ENCODE peak calls at places on chromosomes 7 and 10, in five cellular contexts. One of them, this sample, is unnamed.

GRCh38 chr7:151888079-151888673 is 11.3 kb upstream of the PRKAG2 start:
- DNase-seq in heart right ventricle: no peak
- DNase-seq in retinal pigment epithelial cell: no peak
- DNase-seq in GM12864: no peak
- DNase-seq in neural crest cell: no peak
- DNase-seq in this sample: no peak

GRCh38 chr7:36600869-36601530 is 123.3 kb downstream of the AOAH start:
- DNase-seq in retinal pigment epithelial cell: no peak
- DNase-seq in neural crest cell: no peak
- DNase-seq in GM12864: no peak
- DNase-seq in heart right ventricle: no peak
- DNase-seq in this sample: no peak

GRCh38 chr10:4810093-4810492 is 15.9 kb upstream of the AKR1E2 start:
- DNase-seq in GM12864: no peak
- DNase-seq in heart right ventricle: no peak
- DNase-seq in neural crest cell: no peak
- DNase-seq in retinal pigment epithelial cell: no peak
- DNase-seq in this sample: no peak

GRCh38 chr10:52959810-52960209 is 187.2 kb upstream of the MBL2 start:
- DNase-seq in heart right ventricle: no peak
- DNase-seq in retinal pigment epithelial cell: no peak
- DNase-seq in neural crest cell: no peak
- DNase-seq in GM12864: no peak
- DNase-seq in this sample: no peak

GRCh38 chr10:3781458-3782098 is 3.4 kb downstream of the KLF6 start:
- DNase-seq in neural crest cell: no peak
- DNase-seq in GM12864: no peak
- DNase-seq in heart right ventricle: peak; percentile 57
- DNase-seq in retinal pigment epithelial cell: no peak
- DNase-seq in this sample: no peak

GRCh38 chr10:119691726-119692125 is 34.1 kb upstream of the INPP5F start:
- DNase-seq in retinal pigment epithelial cell: no peak
- DNase-seq in heart right ventricle: no peak
- DNase-seq in GM12864: no peak
- DNase-seq in neural crest cell: no peak
- DNase-seq in this sample: no peak

GRCh38 chr7:50664461-50664922 is 99.3 kb upstream of the DDC start:
- DNase-seq in heart right ventricle: no peak
- DNase-seq in retinal pigment epithelial cell: no peak
- DNase-seq in neural crest cell: no peak
- DNase-seq in GM12864: no peak
- DNase-seq in this sample: peak; percentile 55

GRCh38 chr10:105656880-105657279 is 1015.8 kb downstream of the SORCS3 start:
- DNase-seq in heart right ventricle: no peak
- DNase-seq in retinal pigment epithelial cell: no peak
- DNase-seq in neural crest cell: no peak
- DNase-seq in GM12864: no peak
- DNase-seq in this sample: no peak

GRCh38 chr7:114988755-114989154 is 66.9 kb downstream of the MDFIC start:
- DNase-seq in retinal pigment epithelial cell: no peak
- DNase-seq in neural crest cell: no peak
- DNase-seq in heart right ventricle: peak; percentile 54
- DNase-seq in GM12864: no peak
- DNase-seq in this sample: no peak

DNA sequence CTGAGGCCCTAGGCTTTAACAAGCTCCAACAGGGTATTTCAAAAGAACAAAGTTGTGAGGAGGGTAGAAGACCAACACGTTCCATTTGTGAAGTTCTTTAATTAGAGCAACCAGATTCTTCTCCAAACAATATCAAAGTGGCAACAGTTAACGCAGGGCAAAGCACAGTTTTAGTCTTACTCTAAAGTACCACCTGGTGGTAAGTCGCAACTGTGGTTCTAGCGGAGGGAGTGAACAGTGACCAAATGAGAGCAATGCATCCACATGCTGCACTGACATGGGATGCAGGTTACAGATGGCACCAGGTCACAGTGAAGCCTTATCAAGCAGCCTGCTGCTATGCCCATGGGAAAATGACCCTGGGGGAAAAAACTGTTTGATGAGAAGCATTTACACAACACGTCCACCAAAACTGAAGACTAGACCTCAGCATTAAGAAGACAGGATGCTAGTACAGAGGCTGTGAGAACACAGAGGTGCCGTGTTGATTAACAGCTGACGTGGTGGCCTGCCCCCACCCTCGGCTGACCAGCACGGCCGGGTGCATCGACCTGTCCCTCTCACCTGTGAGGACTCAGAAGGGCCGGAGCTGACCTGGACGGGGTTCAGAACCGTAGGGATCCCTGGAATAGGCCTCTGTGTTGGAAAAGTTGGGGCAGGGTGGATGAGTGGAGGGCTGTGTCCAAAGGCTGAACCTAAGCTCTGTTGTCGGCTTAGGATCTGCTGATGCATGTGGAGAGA is 211.2 kb downstream of the GLI3 start:
- DNase-seq in heart right ventricle: no peak
- DNase-seq in neural crest cell: no peak
- DNase-seq in GM12864: no peak
- DNase-seq in retinal pigment epithelial cell: no peak
- DNase-seq in this sample: no peak
- TF ChIP-seq CTCF in heart right ventricle: no peak
- TF ChIP-seq CTCF in neural crest cell: no peak
- TF ChIP-seq CTCF in GM12864: no peak
- TF ChIP-seq CTCF in retinal pigment epithelial cell: no peak
- TF ChIP-seq CTCF in this sample: no peak

GRCh38 chr10:123715546-123715945 is 49.4 kb downstream of the GPR26 start:
- DNase-seq in GM12864: no peak
- DNase-seq in heart right ventricle: no peak
- DNase-seq in retinal pigment epithelial cell: no peak
- DNase-seq in neural crest cell: no peak
- DNase-seq in this sample: no peak
- TF ChIP-seq CTCF in GM12864: no peak
- TF ChIP-seq CTCF in heart right ventricle: no peak
- TF ChIP-seq CTCF in retinal pigment epithelial cell: no peak
- TF ChIP-seq CTCF in neural crest cell: no peak
- TF ChIP-seq CTCF in this sample: no peak

GRCh38 chr7:47488205-47488968 is 93.5 kb downstream of the TNS3 start:
- DNase-seq in neural crest cell: no peak
- DNase-seq in GM12864: no peak
- DNase-seq in retinal pigment epithelial cell: no peak
- DNase-seq in heart right ventricle: no peak
- DNase-seq in this sample: no peak
- TF ChIP-seq CTCF in neural crest cell: no peak
- TF ChIP-seq CTCF in GM12864: no peak
- TF ChIP-seq CTCF in retinal pigment epithelial cell: no peak
- TF ChIP-seq CTCF in heart right ventricle: no peak
- TF ChIP-seq CTCF in this sample: no peak

GRCh38 chr10:124459395-124459794 is 2.2 kb upstream of the LHPP start:
- DNase-seq in heart right ventricle: no peak
- DNase-seq in GM12864: no peak
- DNase-seq in neural crest cell: no peak
- DNase-seq in retinal pigment epithelial cell: no peak
- DNase-seq in this sample: no peak

GRCh38 chr10:124464028-124464751 is 2.6 kb downstream of the LHPP start:
- DNase-seq in GM12864: no peak
- DNase-seq in heart right ventricle: no peak
- DNase-seq in neural crest cell: no peak
- DNase-seq in retinal pigment epithelial cell: no peak
- DNase-seq in this sample: no peak

GRCh38 chr10:124460144-124460543 is 1.5 kb upstream of the LHPP start:
- DNase-seq in neural crest cell: no peak
- DNase-seq in heart right ventricle: no peak
- DNase-seq in GM12864: no peak
- DNase-seq in retinal pigment epithelial cell: no peak
- DNase-seq in this sample: no peak

GRCh38 chr10:124462348-124462695 is 699 bp downstream of the LHPP start:
- DNase-seq in GM12864: no peak
- DNase-seq in neural crest cell: no peak
- DNase-seq in heart right ventricle: no peak
- DNase-seq in retinal pigment epithelial cell: no peak
- DNase-seq in this sample: no peak

GRCh38 chr10:124461642-124462347 is at the start of gene LHPP:
- DNase-seq in neural crest cell: peak; percentile 67
- DNase-seq in GM12864: peak; percentile 47
- DNase-seq in retinal pigment epithelial cell: no peak
- DNase-seq in heart right ventricle: peak; percentile 80
- DNase-seq in this sample: peak; percentile 96
- TF ChIP-seq CTCF in neural crest cell: peak; percentile 64
- TF ChIP-seq CTCF in GM12864: no peak
- TF ChIP-seq CTCF in retinal pigment epithelial cell: no peak
- TF ChIP-seq CTCF in heart right ventricle: peak; percentile 35
- TF ChIP-seq CTCF in this sample: no peak

GRCh38 chr7:24788075-24788474 is 30.8 kb upstream of the GSDME start:
- DNase-seq in retinal pigment epithelial cell: no peak
- DNase-seq in heart right ventricle: no peak
- DNase-seq in neural crest cell: no peak
- DNase-seq in GM12864: no peak
- DNase-seq in this sample: no peak
- TF ChIP-seq CTCF in retinal pigment epithelial cell: peak; percentile 50
- TF ChIP-seq CTCF in heart right ventricle: peak; percentile 6
- TF ChIP-seq CTCF in neural crest cell: peak; percentile 55
- TF ChIP-seq CTCF in GM12864: peak; percentile 58
- TF ChIP-seq CTCF in this sample: peak; percentile 45

DNA sequence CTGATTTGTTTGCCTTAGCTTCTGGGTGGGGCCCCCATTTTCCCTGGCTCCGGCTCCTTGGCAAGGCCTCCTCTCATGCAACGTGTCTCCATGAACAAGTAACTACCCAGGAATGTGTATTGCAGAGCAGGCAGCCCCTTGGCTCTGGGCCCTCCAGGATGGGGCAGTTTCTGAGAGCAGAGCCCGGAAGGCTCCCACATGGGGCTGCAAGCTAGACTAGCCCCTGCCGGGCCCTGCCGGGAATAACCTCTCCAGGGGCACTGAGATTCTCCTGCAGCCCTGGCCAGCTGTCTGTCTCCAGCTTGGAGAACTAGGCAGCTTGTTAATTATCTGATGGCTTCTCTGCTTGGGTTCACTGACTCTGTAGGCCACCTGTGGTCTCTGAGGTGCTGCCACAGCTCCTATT is 184.0 kb upstream of the INHBA start:
- DNase-seq in retinal pigment epithelial cell: no peak
- DNase-seq in neural crest cell: no peak
- DNase-seq in GM12864: no peak
- DNase-seq in heart right ventricle: no peak
- DNase-seq in this sample: no peak
- TF ChIP-seq CTCF in retinal pigment epithelial cell: peak; percentile 21
- TF ChIP-seq CTCF in neural crest cell: no peak
- TF ChIP-seq CTCF in GM12864: no peak
- TF ChIP-seq CTCF in heart right ventricle: no peak
- TF ChIP-seq CTCF in this sample: no peak

GRCh38 chr10:93123766-93124165 is 50.1 kb downstream of the CYP26A1 start:
- DNase-seq in neural crest cell: no peak
- DNase-seq in GM12864: no peak
- DNase-seq in retinal pigment epithelial cell: no peak
- DNase-seq in heart right ventricle: no peak
- DNase-seq in this sample: no peak

GRCh38 chr10:93124580-93125318 is 51.1 kb downstream of the CYP26A1 start:
- DNase-seq in retinal pigment epithelial cell: no peak
- DNase-seq in heart right ventricle: no peak
- DNase-seq in neural crest cell: no peak
- DNase-seq in GM12864: no peak
- DNase-seq in this sample: no peak

GRCh38 chr10:93131956-93132355 is 58.3 kb downstream of the CYP26A1 start:
- DNase-seq in retinal pigment epithelial cell: no peak
- DNase-seq in neural crest cell: no peak
- DNase-seq in GM12864: no peak
- DNase-seq in heart right ventricle: no peak
- DNase-seq in this sample: no peak

GRCh38 chr10:93121311-93121710 is 47.6 kb downstream of the CYP26A1 start:
- DNase-seq in retinal pigment epithelial cell: no peak
- DNase-seq in GM12864: no peak
- DNase-seq in neural crest cell: no peak
- DNase-seq in heart right ventricle: no peak
- DNase-seq in this sample: no peak

GRCh38 chr10:93126484-93127052 is 52.9 kb downstream of the CYP26A1 start:
- DNase-seq in heart right ventricle: no peak
- DNase-seq in GM12864: no peak
- DNase-seq in retinal pigment epithelial cell: no peak
- DNase-seq in neural crest cell: no peak
- DNase-seq in this sample: no peak
- TF ChIP-seq CTCF in heart right ventricle: no peak
- TF ChIP-seq CTCF in GM12864: peak; percentile 58
- TF ChIP-seq CTCF in retinal pigment epithelial cell: peak; percentile 51
- TF ChIP-seq CTCF in neural crest cell: peak; percentile 56
- TF ChIP-seq CTCF in this sample: peak; percentile 6

DNA sequence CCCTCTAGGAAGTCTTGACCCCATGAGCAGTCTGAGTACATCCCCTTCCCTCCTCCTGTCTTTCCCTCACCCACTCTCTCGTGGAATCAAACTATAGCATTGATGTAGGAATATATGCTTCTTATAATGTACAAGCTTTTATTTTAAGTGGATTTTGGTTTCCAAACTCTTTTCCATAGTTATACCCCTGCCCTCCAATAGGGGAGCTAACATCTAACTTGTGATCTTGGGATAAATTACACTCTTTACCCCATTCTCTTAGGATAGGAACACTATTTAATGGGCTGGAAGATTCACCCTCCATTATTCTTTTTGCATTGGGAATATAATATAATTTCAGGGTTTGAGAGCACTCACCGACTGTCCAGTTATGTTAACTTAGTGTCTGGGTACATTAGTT is 465.9 kb downstream of the GATA3 start:
- DNase-seq in GM12864: no peak
- DNase-seq in neural crest cell: no peak
- DNase-seq in retinal pigment epithelial cell: no peak
- DNase-seq in heart right ventricle: no peak
- DNase-seq in this sample: no peak
- TF ChIP-seq CTCF in GM12864: peak; percentile 21
- TF ChIP-seq CTCF in neural crest cell: peak; percentile 47
- TF ChIP-seq CTCF in retinal pigment epithelial cell: no peak
- TF ChIP-seq CTCF in heart right ventricle: no peak
- TF ChIP-seq CTCF in this sample: no peak

GRCh38 chr7:143495806-143496672 is 18.4 kb downstream of the TAS2R41 start:
- DNase-seq in retinal pigment epithelial cell: no peak
- DNase-seq in GM12864: no peak
- DNase-seq in heart right ventricle: no peak
- DNase-seq in neural crest cell: no peak
- DNase-seq in this sample: no peak

GRCh38 chr7:143492043-143492471 is 14.4 kb downstream of the TAS2R41 start:
- DNase-seq in retinal pigment epithelial cell: no peak
- DNase-seq in neural crest cell: no peak
- DNase-seq in heart right ventricle: no peak
- DNase-seq in GM12864: no peak
- DNase-seq in this sample: no peak

GRCh38 chr7:143493755-143494154 is 16.1 kb downstream of the TAS2R41 start:
- DNase-seq in heart right ventricle: no peak
- DNase-seq in retinal pigment epithelial cell: no peak
- DNase-seq in GM12864: no peak
- DNase-seq in neural crest cell: no peak
- DNase-seq in this sample: no peak

GRCh38 chr7:143492799-143493568 is 15.3 kb downstream of the TAS2R41 start:
- DNase-seq in heart right ventricle: no peak
- DNase-seq in GM12864: no peak
- DNase-seq in retinal pigment epithelial cell: no peak
- DNase-seq in neural crest cell: no peak
- DNase-seq in this sample: no peak

GRCh38 chr7:143494622-143495021 is 16.9 kb downstream of the TAS2R41 start:
- DNase-seq in GM12864: no peak
- DNase-seq in heart right ventricle: no peak
- DNase-seq in neural crest cell: no peak
- DNase-seq in retinal pigment epithelial cell: no peak
- DNase-seq in this sample: no peak
- TF ChIP-seq CTCF in GM12864: no peak
- TF ChIP-seq CTCF in heart right ventricle: no peak
- TF ChIP-seq CTCF in neural crest cell: peak; percentile 24
- TF ChIP-seq CTCF in retinal pigment epithelial cell: no peak
- TF ChIP-seq CTCF in this sample: no peak